ENCODE peak calls at places on chromosomes 13 and 19, in nine cellular contexts. W, N, L, G, S, A, R, T and Q are unnamed samples.

GRCh38 chr19:38734426-38735256 is 9.6 kb downstream of the CAPN12 start:
- DNase-seq in A (no peak), G (no peak), N (peak; percentile 81), W (no peak), S (no peak), T (peak; percentile 74), L (no peak), R (peak; percentile 31), Q (no peak)

GRCh38 chr13:40125336-40125735 is 469.9 kb downstream of the COG6 start:
- DNase-seq in W (no peak), S (no peak), T (no peak), G (no peak), L (no peak), A (no peak), R (no peak), N (no peak), Q (no peak)

GRCh38 chr19:37467608-37468090 is 405 bp upstream of the ZNF569 start:
- DNase-seq in N (no peak), S (no peak), L (no peak), G (no peak), T (no peak), W (no peak), R (no peak), A (no peak), Q (no peak)

GRCh38 chr13:102869948-102870676 is 24.3 kb downstream of the ERCC5 start:
- DNase-seq in N (no peak), W (no peak), R (no peak), S (no peak), G (no peak), T (no peak), L (no peak), A (no peak), Q (no peak)

GRCh38 chr19:782195-783043 is 14.8 kb upstream of the PTBP1 start:
- DNase-seq in W (no peak), T (no peak), N (no peak), G (peak; percentile 58), L (peak; percentile 66), A (peak; percentile 12), R (no peak), S (peak; percentile 33), Q (peak; percentile 54)

GRCh38 chr19:56139847-56140582 is 1.1 kb upstream of the ZNF444 start:
- DNase-seq in T (no peak), W (no peak), S (no peak), A (no peak), N (no peak), L (no peak), R (no peak), G (no peak), Q (no peak)

GRCh38 chr13:95067303-95067702 is 233.9 kb downstream of the ABCC4 start:
- DNase-seq in S (peak; percentile 46), W (no peak), G (no peak), T (no peak), N (no peak), R (no peak), A (no peak), L (peak; percentile 36), Q (no peak)

GRCh38 chr13:35963982-35964665 is 167.1 kb downstream of the DCLK1 start:
- DNase-seq in G (no peak), S (no peak), R (no peak), W (no peak), L (no peak), N (no peak), A (no peak), T (no peak), Q (no peak)

GRCh38 chr19:41263042-41263849 is 926 bp upstream of the HNRNPUL1 start:
- DNase-seq in N (peak; percentile 86), G (peak; percentile 73), T (peak; percentile 61), L (peak; percentile 81), S (peak; percentile 96), W (peak; percentile 58), R (peak; percentile 66), A (peak; percentile 64), Q (peak; percentile 78)

GRCh38 chr19:21569497-21569870 is 64.1 kb downstream of the ZNF429 start:
- DNase-seq in G (peak; percentile 67), T (no peak), S (no peak), R (no peak), N (no peak), A (no peak), W (no peak), L (peak; percentile 46), Q (peak; percentile 16)
- H3K9me3 ChIP-seq in G (no peaks in the 10 kb centered on the region), T (no peaks in the 10 kb centered on the region), S (peaks cover 18% of the 10 kb centered on the region), R (no peaks in the 10 kb centered on the region), N (peaks cover 6% of the 10 kb centered on the region), A (no peaks in the 10 kb centered on the region), W (no peaks in the 10 kb centered on the region), L (peaks cover 5% of the 10 kb centered on the region), Q (no peaks in the 10 kb centered on the region)

DNA sequence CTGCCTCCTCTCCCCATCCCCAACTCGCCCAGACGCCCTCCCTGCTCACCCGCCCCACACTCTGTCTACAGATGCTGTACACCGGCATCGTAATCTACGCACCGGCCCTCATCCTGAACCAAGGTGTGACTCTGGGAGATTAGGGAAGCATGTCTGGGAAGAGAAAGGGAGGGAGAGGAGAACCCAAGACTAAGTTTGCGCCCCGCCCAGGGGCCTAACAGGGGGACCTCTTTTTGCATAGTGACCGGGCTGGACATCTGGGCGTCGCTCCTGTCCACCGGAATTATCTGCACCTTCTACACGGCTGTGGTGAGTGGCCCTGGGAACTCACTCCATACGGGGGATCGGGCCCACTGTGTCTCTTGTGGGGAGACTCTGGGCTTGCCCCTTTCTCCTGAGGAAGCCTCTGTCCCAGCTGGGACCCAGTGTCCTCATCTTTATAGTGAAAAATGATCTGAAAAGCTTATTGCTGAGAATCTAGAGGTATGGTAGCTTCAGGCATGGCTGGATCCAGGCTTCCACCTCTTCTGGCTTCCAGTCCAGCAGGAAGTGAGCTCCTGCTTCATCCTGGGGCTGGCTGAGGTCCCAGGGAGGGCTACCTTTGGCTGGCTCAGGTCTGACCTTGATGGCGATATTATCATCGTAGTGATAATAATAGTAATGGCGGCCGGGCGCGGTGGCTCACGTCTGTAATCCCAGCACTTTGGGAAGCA is 2.8 kb downstream of the SLC5A5 start:
- DNase-seq in W (no peak), S (no peak), G (no peak), A (no peak), R (no peak), N (no peak), T (no peak), L (no peak), Q (no peak)
- H3K9me3 ChIP-seq in W (no peaks in the 10 kb centered on the region), S (no peaks in the 10 kb centered on the region), G (no peaks in the 10 kb centered on the region), A (no peaks in the 10 kb centered on the region), R (no peaks in the 10 kb centered on the region), N (no peaks in the 10 kb centered on the region), T (no peaks in the 10 kb centered on the region), L (no peaks in the 10 kb centered on the region), Q (no peaks in the 10 kb centered on the region)

DNA sequence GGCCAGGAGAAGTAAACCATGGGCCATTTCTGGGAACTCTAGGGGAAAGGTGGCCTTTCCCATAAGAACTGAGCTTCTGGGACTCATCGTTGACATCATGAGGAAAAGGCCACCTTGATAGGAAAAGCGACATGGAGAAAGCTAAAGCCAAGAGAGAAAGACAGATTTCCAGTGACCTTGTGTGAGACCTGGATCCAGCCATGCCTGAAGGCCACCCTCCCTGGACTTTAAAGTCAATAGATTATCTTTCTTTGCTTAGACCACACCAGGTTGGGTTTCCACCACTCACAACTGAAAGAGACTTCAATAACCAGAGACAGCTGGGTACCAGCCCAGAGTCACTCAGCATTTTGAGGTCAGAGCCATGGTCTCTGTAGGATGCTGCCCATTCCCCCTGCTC is 3.5 kb downstream of the CYP4F2 start:
- DNase-seq in S (no peak), T (no peak), A (no peak), N (no peak), G (no peak), R (no peak), W (no peak), L (no peak), Q (no peak)
- H3K9me3 ChIP-seq in S (peaks cover 30% of the 10 kb centered on the region), T (no peaks in the 10 kb centered on the region), A (no peaks in the 10 kb centered on the region), N (no peaks in the 10 kb centered on the region), G (no peaks in the 10 kb centered on the region), R (no peaks in the 10 kb centered on the region), W (no peaks in the 10 kb centered on the region), L (peaks cover 6% of the 10 kb centered on the region), Q (no peaks in the 10 kb centered on the region)

DNA sequence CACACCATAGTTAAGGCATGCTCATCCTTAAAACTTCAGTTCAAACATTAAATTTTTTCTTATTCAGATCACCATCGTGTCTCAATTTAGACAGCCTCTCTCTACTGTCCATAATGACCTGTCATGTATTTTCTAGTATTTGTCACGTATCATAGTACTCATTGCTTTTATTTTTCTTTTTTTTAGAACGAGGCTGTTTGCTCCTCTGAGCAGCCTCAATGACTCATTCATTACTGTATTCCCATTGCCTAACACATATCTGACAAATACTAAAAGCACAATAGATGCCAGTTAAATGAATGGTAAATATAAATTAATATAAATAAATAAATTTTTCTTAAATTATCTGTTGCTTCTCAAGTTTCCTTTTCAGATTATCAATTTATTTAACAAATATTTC is 245.5 kb downstream of the TUBA3C start:
- DNase-seq in A (no peak), W (no peak), L (no peak), N (no peak), G (no peak), R (no peak), S (no peak), T (no peak), Q (no peak)
- H3K9me3 ChIP-seq in A (no peaks in the 10 kb centered on the region), W (no peaks in the 10 kb centered on the region), L (peaks cover 6% of the 10 kb centered on the region), N (no peaks in the 10 kb centered on the region), G (no peaks in the 10 kb centered on the region), R (no peaks in the 10 kb centered on the region), S (peaks cover 6% of the 10 kb centered on the region), T (no peaks in the 10 kb centered on the region), Q (no peaks in the 10 kb centered on the region)

GRCh38 chr19:52464798-52465470 is 11.6 kb downstream of the ZNF578 start:
- DNase-seq in R (no peak), L (no peak), W (no peak), A (no peak), T (peak; percentile 8), S (no peak), N (no peak), G (no peak), Q (no peak)
- H3K9me3 ChIP-seq in R (peaks cover 100% of the 10 kb centered on the region), L (peaks cover 28% of the 10 kb centered on the region), W (peaks cover 41% of the 10 kb centered on the region), A (peaks cover 81% of the 10 kb centered on the region), T (no peaks in the 10 kb centered on the region), S (peaks cover 65% of the 10 kb centered on the region), N (peaks cover 17% of the 10 kb centered on the region), G (no peaks in the 10 kb centered on the region), Q (no peaks in the 10 kb centered on the region)